ENCODE peak calls at places on chromosomes 4 and X, in six cellular contexts. Z is osteocyte, H is dorsolateral prefrontal cortex, S is brain microvascular endothelial cell, F is psoas muscle, X is glutamatergic neuron. U is an unnamed sample.

GRCh38 chr4:82513382-82513781 is 48.4 kb downstream of the TMEM150C start:
- DNase-seq in S (no peak), H (no peak), F (no peak), X (no peak), Z (no peak), U (no peak)

GRCh38 chr4:52588771-52589591 is 70.1 kb downstream of the USP46 start:
- DNase-seq in Z (no peak), S (peak; percentile 99), H (no peak), X (no peak), F (no peak), U (no peak)

GRCh38 chrX:119359618-119360382 is 39.3 kb upstream of the SLC25A43 start:
- DNase-seq in F (no peak), X (no peak), Z (no peak), H (no peak), S (no peak), U (no peak)

GRCh38 chr4:113781439-113782040 is 20.0 kb upstream of the CAMK2D start:
- DNase-seq in Z (no peak), S (no peak), H (no peak), X (no peak), F (no peak), U (peak; percentile 53)

GRCh38 chr4:168221298-168221697 is 97.3 kb downstream of the DDX60 start:
- DNase-seq in Z (no peak), S (peak; percentile 80), F (no peak), X (no peak), H (no peak), U (peak; percentile 69)

GRCh38 chrX:113906168-113906567 is 677.7 kb upstream of the HTR2C start:
- DNase-seq in X (no peak), Z (no peak), H (no peak), S (no peak), F (no peak), U (no peak)

GRCh38 chr4:180665994-180666818 is 1577.0 kb upstream of the TENM3 start:
- DNase-seq in F (no peak), H (no peak), X (peak; percentile 50), S (peak; percentile 6), Z (no peak), U (peak; percentile 85)

GRCh38 chr4:108794136-108794535 is 31.3 kb upstream of the ETNPPL start:
- DNase-seq in Z (no peak), H (no peak), S (peak; percentile 35), F (no peak), X (no peak), U (no peak)

GRCh38 chrX:36908801-36909403 is 99.3 kb upstream of the FAM47C start:
- DNase-seq in Z (no peak), F (no peak), H (no peak), S (no peak), X (no peak), U (peak; percentile 53)

GRCh38 chr4:82042042-82042441 is 331.7 kb downstream of the HNRNPD start:
- DNase-seq in F (no peak), X (no peak), S (no peak), Z (no peak), H (no peak), U (no peak)

GRCh38 chr4:106422766-106423165 is 54.2 kb upstream of the GIMD1 start:
- DNase-seq in F (no peak), H (no peak), S (no peak), X (no peak), Z (no peak), U (no peak)

DNA sequence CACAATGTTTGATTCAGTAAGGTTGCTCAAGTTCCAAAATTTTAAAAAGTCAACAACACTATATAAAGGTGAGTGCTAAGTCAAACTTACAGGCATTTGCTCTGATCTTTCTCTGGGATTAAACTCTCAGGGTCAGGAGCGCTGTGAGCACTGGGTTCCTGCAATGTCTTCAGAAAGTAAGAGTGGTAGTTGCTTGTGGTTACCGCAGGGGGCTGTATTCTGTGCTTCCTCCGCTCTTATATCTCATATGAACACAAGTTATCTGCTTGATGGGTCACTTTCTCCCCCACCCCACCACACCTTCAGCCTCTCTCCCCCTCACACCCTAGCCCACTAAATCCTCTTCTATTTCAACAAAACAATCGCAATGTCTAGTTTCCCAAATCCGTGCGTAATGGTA is 116.4 kb upstream of the IGSF1 start:
- DNase-seq in H (no peak), F (no peak), Z (no peak), X (no peak), S (no peak), U (peak; percentile 6)
- TF ChIP-seq CTCF in H (no peak), F (no peak), Z (no peak), X (no peak), S (no peak), U (peak; percentile 4)

GRCh38 chr4:148431401-148431800 is 10.8 kb downstream of the NR3C2 start:
- DNase-seq in H (no peak), F (no peak), Z (no peak), X (no peak), S (no peak), U (no peak)

GRCh38 chr4:148430847-148431246 is 11.4 kb downstream of the NR3C2 start:
- DNase-seq in X (no peak), F (no peak), Z (no peak), S (no peak), H (no peak), U (no peak)

GRCh38 chr4:148426643-148427042 is 15.6 kb downstream of the NR3C2 start:
- DNase-seq in S (no peak), Z (no peak), F (no peak), X (no peak), H (no peak), U (no peak)

DNA sequence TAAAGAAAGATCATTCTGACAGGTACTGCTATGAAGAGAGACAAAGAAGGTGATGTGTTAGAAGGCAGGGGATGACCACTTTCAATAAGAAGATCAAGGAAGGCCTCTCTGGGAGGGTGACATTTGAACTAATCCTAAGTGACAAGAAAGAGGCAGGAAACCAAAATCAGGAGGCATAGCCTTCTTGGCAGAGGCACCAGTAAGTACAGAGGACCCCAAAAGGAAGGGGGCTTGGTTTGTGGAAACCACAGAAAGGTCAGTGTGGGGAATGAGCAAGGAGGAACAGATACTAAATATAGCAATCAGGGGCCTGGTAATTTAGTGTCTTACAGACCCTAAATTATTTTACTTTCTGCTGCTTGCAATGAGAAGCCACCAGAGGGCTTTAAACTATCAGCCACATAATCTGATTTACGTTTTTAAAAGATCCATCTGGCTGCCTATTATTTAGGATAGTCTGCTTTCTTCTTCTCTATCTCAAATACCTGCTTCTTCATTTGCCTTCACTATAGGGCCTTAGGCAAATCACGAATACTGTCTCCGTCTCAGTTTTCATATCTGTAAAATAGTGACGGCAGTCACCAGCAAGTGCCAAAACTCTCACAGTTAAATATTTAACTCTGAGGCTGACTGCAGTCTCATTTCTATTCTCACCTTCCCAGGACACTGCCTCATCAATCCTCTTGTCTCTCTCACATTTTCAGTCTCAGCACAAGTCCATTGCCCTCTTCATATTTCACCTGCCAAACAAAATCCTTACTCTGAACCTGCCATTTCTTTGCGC is 16.7 kb downstream of the NR3C2 start:
- DNase-seq in X (no peak), S (no peak), Z (no peak), F (no peak), H (no peak), U (no peak)
- TF ChIP-seq CTCF in X (no peak), S (no peak), Z (no peak), F (no peak), H (no peak), U (peak; percentile 9)

GRCh38 chr4:70993181-70994068 is at the start of gene DCK:
- DNase-seq in Z (peak; percentile 96), H (peak; percentile 88), S (peak; percentile 66), X (peak; percentile 92), F (peak; percentile 96), U (peak; percentile 92)
- TF ChIP-seq CTCF in Z (no peak), H (peak; percentile 27), S (peak; percentile 1), X (no peak), F (no peak), U (no peak)

DNA sequence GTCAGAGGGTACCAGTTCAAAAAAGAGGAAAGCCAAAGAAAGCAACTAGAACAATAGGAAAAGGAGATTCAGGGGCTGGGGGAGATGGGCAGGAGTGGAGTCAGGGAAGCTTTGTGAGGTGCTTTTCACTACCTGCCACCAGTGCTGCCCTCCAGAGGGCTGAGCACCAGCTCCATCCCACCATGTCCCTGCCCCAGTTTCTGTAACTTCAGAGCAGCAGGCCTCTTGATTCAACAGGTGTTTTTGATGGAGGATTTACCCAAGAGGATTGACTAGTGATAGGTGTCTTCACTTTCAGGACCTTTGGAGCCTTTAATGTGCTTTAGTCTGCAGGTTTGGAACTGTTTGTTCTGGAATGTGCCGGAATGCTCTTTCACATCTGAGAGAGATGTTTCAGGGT is 12.1 kb downstream of the KIT start:
- DNase-seq in F (no peak), X (no peak), S (no peak), H (no peak), Z (no peak), U (no peak)
- TF ChIP-seq CTCF in F (no peak), X (no peak), S (no peak), H (no peak), Z (no peak), U (no peak)

GRCh38 chr4:41725254-41725653 is 23.3 kb downstream of the PHOX2B start:
- DNase-seq in S (no peak), H (no peak), F (no peak), Z (no peak), X (no peak), U (no peak)
- TF ChIP-seq CTCF in S (peak; percentile 41), H (no peak), F (no peak), Z (no peak), X (peak; percentile 63), U (peak; percentile 23)

U was measured in MCF 10A.